ENCODE peak calls at places on chromosomes 5 and 9, in seven cellular contexts. G, J, H, S, T, V and C are unnamed samples.

GRCh38 chr5:34728236-34728635 is 72.1 kb downstream of the RAI14 start:
- DNase-seq in S (no peak), G (no peak), J (no peak), T (no peak), V (no peak), H (no peak), C (no peak)

GRCh38 chr9:20217596-20217995 is 404.7 kb downstream of the MLLT3 start:
- DNase-seq in T (no peak), H (no peak), G (no peak), J (no peak), S (no peak), V (no peak), C (no peak)

GRCh38 chr9:79193001-79193400 is 378.8 kb upstream of the TLE4 start:
- DNase-seq in G (no peak), S (no peak), V (no peak), T (peak; percentile 54), J (no peak), H (no peak), C (no peak)

GRCh38 chr5:168136340-168136739 is 155.1 kb upstream of the WWC1 start:
- DNase-seq in G (no peak), S (no peak), J (no peak), T (no peak), V (no peak), H (no peak), C (no peak)

GRCh38 chr9:25017779-25018178 is 472.1 kb upstream of the IZUMO3 start:
- DNase-seq in G (no peak), J (no peak), V (no peak), H (no peak), T (no peak), S (no peak), C (no peak)

GRCh38 chr5:72760259-72760658 is 56.2 kb upstream of the TNPO1 start:
- DNase-seq in T (peak; percentile 31), V (no peak), S (no peak), J (no peak), H (no peak), G (no peak), C (no peak)

GRCh38 chr5:95731571-95732554 is 727 bp downstream of the RHOBTB3 start:
- DNase-seq in H (peak; percentile 4), V (peak; percentile 56), J (peak; percentile 56), S (peak; percentile 21), T (no peak), G (peak; percentile 44), C (no peak)

GRCh38 chr9:115035872-115036612 is 81.9 kb downstream of the TNC start:
- DNase-seq in J (peak; percentile 21), V (peak; percentile 85), S (no peak), H (peak; percentile 34), T (peak; percentile 78), G (no peak), C (peak; percentile 94)

GRCh38 chr5:416636-416960 is 26.4 kb upstream of the EXOC3 start:
- DNase-seq in V (no peak), H (no peak), S (no peak), T (no peak), J (no peak), G (no peak), C (no peak)

GRCh38 chr5:10539685-10539998 is 24.2 kb upstream of the ANKRD33B start:
- DNase-seq in J (no peak), G (no peak), S (no peak), H (no peak), V (no peak), T (no peak), C (no peak)

GRCh38 chr9:129242971-129243561 is 65.0 kb upstream of the IER5L start:
- DNase-seq in T (peak; percentile 79), G (no peak), J (no peak), S (no peak), H (no peak), V (no peak), C (peak; percentile 34)